ENCODE peak calls at places on chromosomes 1 and 21, in nine cellular contexts. One of them, this sample, is unnamed.

GRCh38 chr1:185821612-185822385 is 87.6 kb downstream of the HMCN1 start:
- DNase-seq in activated T-cell treated with anti-CD3 and anti-CD28 coated beads for 1 hour: no peak
- DNase-seq in left lung: no peak
- DNase-seq in CD4-positive, alpha-beta T cell: no peak
- DNase-seq in NCI-H524: no peak
- DNase-seq in CD8-positive, alpha-beta T cell: no peak
- DNase-seq in EL: peak
- DNase-seq in stimulated activated CD8-positive, alpha-beta memory T cell treated with anti-CD3 and anti-CD28 coated beads, Interleukin-7, amount 100 ng/mL, for 1 hour: no peak
- DNase-seq in M059J: no peak
- DNase-seq in this sample: no peak

GRCh38 chr1:43034195-43034658 is 75.6 kb upstream of the SLC2A1 start:
- DNase-seq in CD8-positive, alpha-beta T cell: no peak
- DNase-seq in CD4-positive, alpha-beta T cell: no peak
- DNase-seq in M059J: no peak
- DNase-seq in EL: no peak
- DNase-seq in stimulated activated CD8-positive, alpha-beta memory T cell treated with anti-CD3 and anti-CD28 coated beads, Interleukin-7, amount 100 ng/mL, for 1 hour: no peak
- DNase-seq in NCI-H524: no peak
- DNase-seq in activated T-cell treated with anti-CD3 and anti-CD28 coated beads for 1 hour: no peak
- DNase-seq in left lung: no peak
- DNase-seq in this sample: no peak

GRCh38 chr1:90356991-90357390 is 360.1 kb downstream of the BARHL2 start:
- DNase-seq in M059J: no peak
- DNase-seq in EL: no peak
- DNase-seq in left lung: no peak
- DNase-seq in CD4-positive, alpha-beta T cell: no peak
- DNase-seq in stimulated activated CD8-positive, alpha-beta memory T cell treated with anti-CD3 and anti-CD28 coated beads, Interleukin-7, amount 100 ng/mL, for 1 hour: no peak
- DNase-seq in CD8-positive, alpha-beta T cell: no peak
- DNase-seq in activated T-cell treated with anti-CD3 and anti-CD28 coated beads for 1 hour: no peak
- DNase-seq in NCI-H524: no peak
- DNase-seq in this sample: no peak

GRCh38 chr1:6701437-6702153 is at the start of gene DNAJC11:
- DNase-seq in left lung: peak
- DNase-seq in stimulated activated CD8-positive, alpha-beta memory T cell treated with anti-CD3 and anti-CD28 coated beads, Interleukin-7, amount 100 ng/mL, for 1 hour: peak
- DNase-seq in activated T-cell treated with anti-CD3 and anti-CD28 coated beads for 1 hour: peak
- DNase-seq in M059J: peak
- DNase-seq in EL: peak
- DNase-seq in CD4-positive, alpha-beta T cell: peak
- DNase-seq in CD8-positive, alpha-beta T cell: peak
- DNase-seq in NCI-H524: peak
- DNase-seq in this sample: peak

GRCh38 chr1:96998466-96998865 is 276.9 kb downstream of the PTBP2 start:
- DNase-seq in left lung: no peak
- DNase-seq in M059J: no peak
- DNase-seq in NCI-H524: no peak
- DNase-seq in CD8-positive, alpha-beta T cell: no peak
- DNase-seq in activated T-cell treated with anti-CD3 and anti-CD28 coated beads for 1 hour: no peak
- DNase-seq in EL: no peak
- DNase-seq in stimulated activated CD8-positive, alpha-beta memory T cell treated with anti-CD3 and anti-CD28 coated beads, Interleukin-7, amount 100 ng/mL, for 1 hour: no peak
- DNase-seq in CD4-positive, alpha-beta T cell: no peak
- DNase-seq in this sample: no peak

GRCh38 chr1:214920337-214920736 is 162.2 kb upstream of the KCNK2 start:
- DNase-seq in activated T-cell treated with anti-CD3 and anti-CD28 coated beads for 1 hour: no peak
- DNase-seq in CD4-positive, alpha-beta T cell: no peak
- DNase-seq in M059J: no peak
- DNase-seq in left lung: no peak
- DNase-seq in NCI-H524: no peak
- DNase-seq in EL: no peak
- DNase-seq in stimulated activated CD8-positive, alpha-beta memory T cell treated with anti-CD3 and anti-CD28 coated beads, Interleukin-7, amount 100 ng/mL, for 1 hour: no peak
- DNase-seq in CD8-positive, alpha-beta T cell: no peak
- DNase-seq in this sample: no peak

GRCh38 chr1:161180643-161181042 is 3.3 kb upstream of the B4GALT3 start:
- DNase-seq in NCI-H524: no peak
- DNase-seq in left lung: no peak
- DNase-seq in CD4-positive, alpha-beta T cell: no peak
- DNase-seq in EL: no peak
- DNase-seq in activated T-cell treated with anti-CD3 and anti-CD28 coated beads for 1 hour: no peak
- DNase-seq in stimulated activated CD8-positive, alpha-beta memory T cell treated with anti-CD3 and anti-CD28 coated beads, Interleukin-7, amount 100 ng/mL, for 1 hour: no peak
- DNase-seq in M059J: peak
- DNase-seq in CD8-positive, alpha-beta T cell: no peak
- DNase-seq in this sample: no peak

GRCh38 chr1:45752441-45753052 is 2.1 kb upstream of the IPP start:
- DNase-seq in CD8-positive, alpha-beta T cell: no peak
- DNase-seq in left lung: no peak
- DNase-seq in activated T-cell treated with anti-CD3 and anti-CD28 coated beads for 1 hour: no peak
- DNase-seq in CD4-positive, alpha-beta T cell: no peak
- DNase-seq in NCI-H524: no peak
- DNase-seq in M059J: peak
- DNase-seq in stimulated activated CD8-positive, alpha-beta memory T cell treated with anti-CD3 and anti-CD28 coated beads, Interleukin-7, amount 100 ng/mL, for 1 hour: no peak
- DNase-seq in EL: no peak
- DNase-seq in this sample: no peak

GRCh38 chr1:104780470-104781078 is 1030.9 kb downstream of the AMY1C start:
- DNase-seq in NCI-H524: no peak
- DNase-seq in stimulated activated CD8-positive, alpha-beta memory T cell treated with anti-CD3 and anti-CD28 coated beads, Interleukin-7, amount 100 ng/mL, for 1 hour: no peak
- DNase-seq in CD8-positive, alpha-beta T cell: no peak
- DNase-seq in M059J: peak
- DNase-seq in CD4-positive, alpha-beta T cell: no peak
- DNase-seq in left lung: no peak
- DNase-seq in activated T-cell treated with anti-CD3 and anti-CD28 coated beads for 1 hour: no peak
- DNase-seq in EL: peak
- DNase-seq in this sample: no peak

GRCh38 chr1:73472810-73473209 is 725.2 kb downstream of the LRRIQ3 start:
- DNase-seq in CD4-positive, alpha-beta T cell: no peak
- DNase-seq in EL: no peak
- DNase-seq in M059J: no peak
- DNase-seq in CD8-positive, alpha-beta T cell: no peak
- DNase-seq in left lung: no peak
- DNase-seq in stimulated activated CD8-positive, alpha-beta memory T cell treated with anti-CD3 and anti-CD28 coated beads, Interleukin-7, amount 100 ng/mL, for 1 hour: no peak
- DNase-seq in activated T-cell treated with anti-CD3 and anti-CD28 coated beads for 1 hour: no peak
- DNase-seq in NCI-H524: no peak
- DNase-seq in this sample: no peak

GRCh38 chr1:111746614-111746999 is 7.4 kb upstream of the INKA2 start:
- DNase-seq in CD4-positive, alpha-beta T cell: no peak
- DNase-seq in left lung: no peak
- DNase-seq in CD8-positive, alpha-beta T cell: no peak
- DNase-seq in activated T-cell treated with anti-CD3 and anti-CD28 coated beads for 1 hour: no peak
- DNase-seq in EL: no peak
- DNase-seq in M059J: no peak
- DNase-seq in NCI-H524: no peak
- DNase-seq in stimulated activated CD8-positive, alpha-beta memory T cell treated with anti-CD3 and anti-CD28 coated beads, Interleukin-7, amount 100 ng/mL, for 1 hour: no peak
- DNase-seq in this sample: no peak

GRCh38 chr1:11012260-11013159 is at the start of gene TARDBP:
- DNase-seq in EL: peak
- DNase-seq in stimulated activated CD8-positive, alpha-beta memory T cell treated with anti-CD3 and anti-CD28 coated beads, Interleukin-7, amount 100 ng/mL, for 1 hour: peak
- DNase-seq in CD8-positive, alpha-beta T cell: peak
- DNase-seq in CD4-positive, alpha-beta T cell: peak
- DNase-seq in M059J: peak
- DNase-seq in activated T-cell treated with anti-CD3 and anti-CD28 coated beads for 1 hour: peak
- DNase-seq in left lung: peak
- DNase-seq in NCI-H524: peak
- DNase-seq in this sample: peak

GRCh38 chr21:36571556-36571955 is 91.6 kb upstream of the CLDN14 start:
- DNase-seq in stimulated activated CD8-positive, alpha-beta memory T cell treated with anti-CD3 and anti-CD28 coated beads, Interleukin-7, amount 100 ng/mL, for 1 hour: no peak
- DNase-seq in activated T-cell treated with anti-CD3 and anti-CD28 coated beads for 1 hour: no peak
- DNase-seq in EL: no peak
- DNase-seq in CD8-positive, alpha-beta T cell: no peak
- DNase-seq in NCI-H524: no peak
- DNase-seq in CD4-positive, alpha-beta T cell: no peak
- DNase-seq in M059J: no peak
- DNase-seq in left lung: no peak
- DNase-seq in this sample: no peak

GRCh38 chr21:31413698-31414097 is 69.6 kb upstream of the TIAM1 start:
- DNase-seq in left lung: no peak
- DNase-seq in stimulated activated CD8-positive, alpha-beta memory T cell treated with anti-CD3 and anti-CD28 coated beads, Interleukin-7, amount 100 ng/mL, for 1 hour: no peak
- DNase-seq in CD4-positive, alpha-beta T cell: no peak
- DNase-seq in CD8-positive, alpha-beta T cell: no peak
- DNase-seq in M059J: no peak
- DNase-seq in activated T-cell treated with anti-CD3 and anti-CD28 coated beads for 1 hour: no peak
- DNase-seq in EL: no peak
- DNase-seq in NCI-H524: no peak
- DNase-seq in this sample: no peak

GRCh38 chr1:207993477-207994445 is 82.8 kb upstream of the CD34 start:
- DNase-seq in activated T-cell treated with anti-CD3 and anti-CD28 coated beads for 1 hour: no peak
- DNase-seq in stimulated activated CD8-positive, alpha-beta memory T cell treated with anti-CD3 and anti-CD28 coated beads, Interleukin-7, amount 100 ng/mL, for 1 hour: no peak
- DNase-seq in EL: peak
- DNase-seq in CD4-positive, alpha-beta T cell: no peak
- DNase-seq in M059J: peak
- DNase-seq in CD8-positive, alpha-beta T cell: no peak
- DNase-seq in NCI-H524: no peak
- DNase-seq in left lung: no peak
- DNase-seq in this sample: no peak

GRCh38 chr21:17454315-17455027 is 58.4 kb upstream of the CXADR start:
- DNase-seq in stimulated activated CD8-positive, alpha-beta memory T cell treated with anti-CD3 and anti-CD28 coated beads, Interleukin-7, amount 100 ng/mL, for 1 hour: no peak
- DNase-seq in activated T-cell treated with anti-CD3 and anti-CD28 coated beads for 1 hour: peak
- DNase-seq in EL: peak
- DNase-seq in M059J: peak
- DNase-seq in left lung: no peak
- DNase-seq in NCI-H524: peak
- DNase-seq in CD8-positive, alpha-beta T cell: no peak
- DNase-seq in CD4-positive, alpha-beta T cell: no peak
- DNase-seq in this sample: no peak

GRCh38 chr1:232954594-232955365 is 4.4 kb downstream of the NTPCR start:
- DNase-seq in M059J: peak
- DNase-seq in activated T-cell treated with anti-CD3 and anti-CD28 coated beads for 1 hour: no peak
- DNase-seq in EL: peak
- DNase-seq in stimulated activated CD8-positive, alpha-beta memory T cell treated with anti-CD3 and anti-CD28 coated beads, Interleukin-7, amount 100 ng/mL, for 1 hour: no peak
- DNase-seq in CD4-positive, alpha-beta T cell: no peak
- DNase-seq in left lung: no peak
- DNase-seq in CD8-positive, alpha-beta T cell: no peak
- DNase-seq in NCI-H524: no peak
- DNase-seq in this sample: no peak

GRCh38 chr1:154329152-154329521 is 3.8 kb downstream of the ATP8B2 start:
- DNase-seq in CD8-positive, alpha-beta T cell: no peak
- DNase-seq in activated T-cell treated with anti-CD3 and anti-CD28 coated beads for 1 hour: no peak
- DNase-seq in stimulated activated CD8-positive, alpha-beta memory T cell treated with anti-CD3 and anti-CD28 coated beads, Interleukin-7, amount 100 ng/mL, for 1 hour: no peak
- DNase-seq in left lung: no peak
- DNase-seq in M059J: no peak
- DNase-seq in CD4-positive, alpha-beta T cell: no peak
- DNase-seq in EL: peak
- DNase-seq in NCI-H524: no peak
- DNase-seq in this sample: no peak

GRCh38 chr1:6831368-6831767 is 46.1 kb downstream of the CAMTA1 start:
- DNase-seq in stimulated activated CD8-positive, alpha-beta memory T cell treated with anti-CD3 and anti-CD28 coated beads, Interleukin-7, amount 100 ng/mL, for 1 hour: no peak
- DNase-seq in CD4-positive, alpha-beta T cell: no peak
- DNase-seq in EL: no peak
- DNase-seq in NCI-H524: no peak
- DNase-seq in CD8-positive, alpha-beta T cell: no peak
- DNase-seq in M059J: no peak
- DNase-seq in left lung: no peak
- DNase-seq in activated T-cell treated with anti-CD3 and anti-CD28 coated beads for 1 hour: no peak
- DNase-seq in this sample: no peak

GRCh38 chr1:2528966-2529750 is 905 bp downstream of the HES5 start:
- DNase-seq in stimulated activated CD8-positive, alpha-beta memory T cell treated with anti-CD3 and anti-CD28 coated beads, Interleukin-7, amount 100 ng/mL, for 1 hour: no peak
- DNase-seq in M059J: no peak
- DNase-seq in EL: no peak
- DNase-seq in left lung: no peak
- DNase-seq in CD8-positive, alpha-beta T cell: no peak
- DNase-seq in CD4-positive, alpha-beta T cell: peak
- DNase-seq in NCI-H524: no peak
- DNase-seq in activated T-cell treated with anti-CD3 and anti-CD28 coated beads for 1 hour: no peak
- DNase-seq in this sample: no peak

GRCh38 chr1:64755356-64755755 is 10.5 kb downstream of the RAVER2 start:
- DNase-seq in activated T-cell treated with anti-CD3 and anti-CD28 coated beads for 1 hour: no peak
- DNase-seq in EL: no peak
- DNase-seq in CD8-positive, alpha-beta T cell: no peak
- DNase-seq in stimulated activated CD8-positive, alpha-beta memory T cell treated with anti-CD3 and anti-CD28 coated beads, Interleukin-7, amount 100 ng/mL, for 1 hour: no peak
- DNase-seq in left lung: no peak
- DNase-seq in NCI-H524: no peak
- DNase-seq in M059J: no peak
- DNase-seq in CD4-positive, alpha-beta T cell: no peak
- DNase-seq in this sample: no peak

GRCh38 chr1:203610061-203610460 is 16.6 kb upstream of the ATP2B4 start:
- DNase-seq in stimulated activated CD8-positive, alpha-beta memory T cell treated with anti-CD3 and anti-CD28 coated beads, Interleukin-7, amount 100 ng/mL, for 1 hour: no peak
- DNase-seq in CD4-positive, alpha-beta T cell: no peak
- DNase-seq in M059J: no peak
- DNase-seq in activated T-cell treated with anti-CD3 and anti-CD28 coated beads for 1 hour: no peak
- DNase-seq in EL: no peak
- DNase-seq in left lung: no peak
- DNase-seq in NCI-H524: no peak
- DNase-seq in CD8-positive, alpha-beta T cell: no peak
- DNase-seq in this sample: no peak

GRCh38 chr1:174777262-174777661 is 222.5 kb upstream of the CACYBP start:
- DNase-seq in EL: peak
- DNase-seq in CD8-positive, alpha-beta T cell: no peak
- DNase-seq in M059J: no peak
- DNase-seq in CD4-positive, alpha-beta T cell: no peak
- DNase-seq in stimulated activated CD8-positive, alpha-beta memory T cell treated with anti-CD3 and anti-CD28 coated beads, Interleukin-7, amount 100 ng/mL, for 1 hour: no peak
- DNase-seq in NCI-H524: no peak
- DNase-seq in left lung: no peak
- DNase-seq in activated T-cell treated with anti-CD3 and anti-CD28 coated beads for 1 hour: no peak
- DNase-seq in this sample: no peak

GRCh38 chr1:160366731-160367515 is at the start of gene NHLH1:
- DNase-seq in left lung: no peak
- DNase-seq in CD8-positive, alpha-beta T cell: peak
- DNase-seq in activated T-cell treated with anti-CD3 and anti-CD28 coated beads for 1 hour: no peak
- DNase-seq in EL: no peak
- DNase-seq in M059J: no peak
- DNase-seq in NCI-H524: peak
- DNase-seq in stimulated activated CD8-positive, alpha-beta memory T cell treated with anti-CD3 and anti-CD28 coated beads, Interleukin-7, amount 100 ng/mL, for 1 hour: no peak
- DNase-seq in CD4-positive, alpha-beta T cell: no peak
- DNase-seq in this sample: no peak

GRCh38 chr1:118688891-118689290 is 299.3 kb downstream of the TBX15 start:
- DNase-seq in activated T-cell treated with anti-CD3 and anti-CD28 coated beads for 1 hour: no peak
- DNase-seq in EL: no peak
- DNase-seq in M059J: no peak
- DNase-seq in NCI-H524: no peak
- DNase-seq in CD8-positive, alpha-beta T cell: no peak
- DNase-seq in CD4-positive, alpha-beta T cell: no peak
- DNase-seq in stimulated activated CD8-positive, alpha-beta memory T cell treated with anti-CD3 and anti-CD28 coated beads, Interleukin-7, amount 100 ng/mL, for 1 hour: no peak
- DNase-seq in left lung: no peak
- DNase-seq in this sample: no peak

GRCh38 chr1:175887981-175888428 is 144.6 kb upstream of the TNR start:
- DNase-seq in left lung: no peak
- DNase-seq in CD4-positive, alpha-beta T cell: no peak
- DNase-seq in CD8-positive, alpha-beta T cell: no peak
- DNase-seq in EL: peak
- DNase-seq in stimulated activated CD8-positive, alpha-beta memory T cell treated with anti-CD3 and anti-CD28 coated beads, Interleukin-7, amount 100 ng/mL, for 1 hour: no peak
- DNase-seq in M059J: peak
- DNase-seq in activated T-cell treated with anti-CD3 and anti-CD28 coated beads for 1 hour: no peak
- DNase-seq in NCI-H524: peak
- DNase-seq in this sample: no peak

GRCh38 chr1:213988639-213989070 is 882 bp downstream of the PROX1 start:
- DNase-seq in M059J: no peak
- DNase-seq in EL: peak
- DNase-seq in NCI-H524: no peak
- DNase-seq in activated T-cell treated with anti-CD3 and anti-CD28 coated beads for 1 hour: no peak
- DNase-seq in stimulated activated CD8-positive, alpha-beta memory T cell treated with anti-CD3 and anti-CD28 coated beads, Interleukin-7, amount 100 ng/mL, for 1 hour: no peak
- DNase-seq in left lung: no peak
- DNase-seq in CD8-positive, alpha-beta T cell: no peak
- DNase-seq in CD4-positive, alpha-beta T cell: no peak
- DNase-seq in this sample: no peak

GRCh38 chr1:84078108-84078823 is 65.8 kb upstream of the PRKACB start:
- DNase-seq in CD4-positive, alpha-beta T cell: no peak
- DNase-seq in CD8-positive, alpha-beta T cell: no peak
- DNase-seq in left lung: peak
- DNase-seq in M059J: peak
- DNase-seq in EL: peak
- DNase-seq in stimulated activated CD8-positive, alpha-beta memory T cell treated with anti-CD3 and anti-CD28 coated beads, Interleukin-7, amount 100 ng/mL, for 1 hour: no peak
- DNase-seq in activated T-cell treated with anti-CD3 and anti-CD28 coated beads for 1 hour: no peak
- DNase-seq in NCI-H524: peak
- DNase-seq in this sample: no peak

GRCh38 chr21:33212159-33212851 is 17.4 kb upstream of the IFNAR2 start:
- DNase-seq in NCI-H524: no peak
- DNase-seq in M059J: no peak
- DNase-seq in CD4-positive, alpha-beta T cell: no peak
- DNase-seq in CD8-positive, alpha-beta T cell: no peak
- DNase-seq in stimulated activated CD8-positive, alpha-beta memory T cell treated with anti-CD3 and anti-CD28 coated beads, Interleukin-7, amount 100 ng/mL, for 1 hour: no peak
- DNase-seq in EL: peak
- DNase-seq in left lung: no peak
- DNase-seq in activated T-cell treated with anti-CD3 and anti-CD28 coated beads for 1 hour: no peak
- DNase-seq in this sample: no peak

GRCh38 chr1:73953186-73953585 is 244.8 kb downstream of the LRRIQ3 start:
- DNase-seq in CD8-positive, alpha-beta T cell: no peak
- DNase-seq in NCI-H524: no peak
- DNase-seq in CD4-positive, alpha-beta T cell: no peak
- DNase-seq in left lung: no peak
- DNase-seq in M059J: no peak
- DNase-seq in activated T-cell treated with anti-CD3 and anti-CD28 coated beads for 1 hour: no peak
- DNase-seq in stimulated activated CD8-positive, alpha-beta memory T cell treated with anti-CD3 and anti-CD28 coated beads, Interleukin-7, amount 100 ng/mL, for 1 hour: no peak
- DNase-seq in EL: no peak
- DNase-seq in this sample: no peak

GRCh38 chr1:183002797-183003594 is 20.2 kb upstream of the LAMC1 start:
- DNase-seq in activated T-cell treated with anti-CD3 and anti-CD28 coated beads for 1 hour: no peak
- DNase-seq in NCI-H524: no peak
- DNase-seq in stimulated activated CD8-positive, alpha-beta memory T cell treated with anti-CD3 and anti-CD28 coated beads, Interleukin-7, amount 100 ng/mL, for 1 hour: no peak
- DNase-seq in left lung: no peak
- DNase-seq in EL: no peak
- DNase-seq in M059J: no peak
- DNase-seq in CD4-positive, alpha-beta T cell: no peak
- DNase-seq in CD8-positive, alpha-beta T cell: no peak
- DNase-seq in this sample: no peak